ENCODE peak calls at places on chromosomes 5 and 9, in seven cellular contexts. W is mesenchymal stem cell, R is IMR-90, B is neuronal stem cell, K is H9, N is mesendoderm, G is H1. U is an unnamed sample.

GRCh38 chr5:107658528-107658927 is 12.2 kb downstream of the EFNA5 start:
- DNase-seq in R (no peak), N (no peak), G (no peak), K (no peak), W (no peak), B (no peak), U (no peak)

GRCh38 chr5:142420521-142420920 is 95.7 kb upstream of the SPRY4 start:
- DNase-seq in R (peak), N (no peak), K (no peak), W (no peak), G (no peak), B (no peak), U (no peak)

GRCh38 chr9:31347082-31347617 is 1037.3 kb upstream of the ACO1 start:
- DNase-seq in N (no peak), B (no peak), K (no peak), W (peak), R (no peak), G (no peak), U (no peak)

GRCh38 chr5:98433673-98434072 is 339.8 kb upstream of the RGMB start:
- DNase-seq in K (no peak), B (no peak), W (no peak), G (no peak), N (no peak), R (peak), U (peak)

GRCh38 chr5:93072831-93073459 is 508.1 kb downstream of the NR2F1-AS1 start:
- DNase-seq in N (no peak), B (no peak), W (no peak), R (peak), K (no peak), G (no peak), U (no peak)

GRCh38 chr5:130324953-130325671 is 420.8 kb downstream of the CHSY3 start:
- DNase-seq in B (no peak), G (no peak), N (no peak), R (no peak), K (no peak), W (no peak), U (no peak)

GRCh38 chr5:153744751-153745150 is 254.3 kb downstream of the GRIA1 start:
- DNase-seq in K (no peak), W (no peak), B (no peak), G (no peak), N (no peak), R (no peak), U (no peak)

GRCh38 chr5:58255970-58256369 is 203.9 kb downstream of the PLK2 start:
- DNase-seq in G (no peak), K (no peak), R (no peak), N (no peak), B (no peak), W (no peak), U (no peak)

GRCh38 chr5:134873494-134873893 is 677 bp upstream of the TXNDC15 start:
- DNase-seq in G (no peak), N (peak), W (no peak), B (no peak), R (no peak), K (peak), U (peak)

GRCh38 chr9:95131023-95131943 is 186.2 kb downstream of the FANCC start:
- DNase-seq in G (no peak), R (peak), K (peak), N (peak), W (peak), B (peak), U (peak)

GRCh38 chr5:132830436-132831094 is at the start of gene SHROOM1:
- DNase-seq in W (peak), K (peak), G (no peak), R (peak), N (peak), B (no peak), U (peak)

GRCh38 chr5:124773291-124774001 is 27.0 kb upstream of the ZNF608 start:
- DNase-seq in G (no peak), N (no peak), K (no peak), W (no peak), R (no peak), B (peak), U (no peak)

GRCh38 chr9:72933730-72934665 is 18.9 kb downstream of the ALDH1A1 start:
- DNase-seq in N (peak), B (no peak), K (no peak), R (no peak), G (no peak), W (no peak), U (no peak)

GRCh38 chr5:72205431-72206009 is 98.2 kb downstream of the MAP1B start:
- DNase-seq in W (peak), G (no peak), B (no peak), R (peak), N (no peak), K (no peak), U (no peak)

GRCh38 chr9:12922209-12922914 is 147.5 kb downstream of the LURAP1L start:
- DNase-seq in K (no peak), N (no peak), B (no peak), W (no peak), R (no peak), G (no peak), U (no peak)

GRCh38 chr9:129436751-129437625 is 183.9 kb downstream of the C9orf50 start:
- DNase-seq in N (peak), W (peak), R (peak), B (no peak), K (no peak), G (no peak), U (peak)

GRCh38 chr9:93209097-93209496 is 25.2 kb downstream of the WNK2 start:
- DNase-seq in N (no peak), K (no peak), R (no peak), G (no peak), W (no peak), B (no peak), U (no peak)

GRCh38 chr5:68444833-68445232 is 229.3 kb downstream of the PIK3R1 start:
- DNase-seq in R (no peak), W (no peak), B (no peak), K (no peak), N (no peak), G (no peak), U (no peak)

GRCh38 chr5:161042862-161043261 is 190.9 kb upstream of the ATP10B start:
- DNase-seq in G (no peak), K (no peak), B (no peak), W (no peak), N (no peak), R (no peak), U (no peak)

GRCh38 chr9:110844121-110844520 is 175.5 kb downstream of the MUSK start:
- DNase-seq in N (no peak), R (peak), B (no peak), G (no peak), W (no peak), K (no peak), U (no peak)

GRCh38 chr9:2420488-2421056 is 201.0 kb upstream of the VLDLR start:
- DNase-seq in G (no peak), R (no peak), K (no peak), W (no peak), N (peak), B (no peak), U (no peak)

GRCh38 chr9:84261082-84261746 is 79.3 kb downstream of the SLC28A3 start:
- DNase-seq in K (peak), N (peak), G (peak), B (peak), R (peak), W (peak), U (peak)

GRCh38 chr5:121913397-121913796 is 48.4 kb upstream of the SRFBP1 start:
- DNase-seq in B (no peak), G (no peak), W (no peak), N (no peak), K (no peak), R (no peak), U (no peak)

GRCh38 chr5:164013077-164013670 is 507.8 kb downstream of the MAT2B start:
- DNase-seq in W (peak), R (peak), N (peak), B (peak), G (peak), K (peak), U (peak)

GRCh38 chr9:4424038-4424437 is 66.2 kb upstream of the SLC1A1 start:
- DNase-seq in N (no peak), W (no peak), K (no peak), B (no peak), R (no peak), G (no peak), U (no peak)

GRCh38 chr5:32654427-32654826 is 56.7 kb upstream of the NPR3 start:
- DNase-seq in W (no peak), B (no peak), R (no peak), N (no peak), G (no peak), K (no peak), U (no peak)

GRCh38 chr9:37056521-37056920 is 22.5 kb upstream of the PAX5 start:
- DNase-seq in B (no peak), N (no peak), G (no peak), W (no peak), K (no peak), R (no peak), U (no peak)
- H3K4ac ChIP-seq in B (no peak), N (no peak), G (no peak), W (no peak), K (no peak), R (no peak), U (no peak)

DNA sequence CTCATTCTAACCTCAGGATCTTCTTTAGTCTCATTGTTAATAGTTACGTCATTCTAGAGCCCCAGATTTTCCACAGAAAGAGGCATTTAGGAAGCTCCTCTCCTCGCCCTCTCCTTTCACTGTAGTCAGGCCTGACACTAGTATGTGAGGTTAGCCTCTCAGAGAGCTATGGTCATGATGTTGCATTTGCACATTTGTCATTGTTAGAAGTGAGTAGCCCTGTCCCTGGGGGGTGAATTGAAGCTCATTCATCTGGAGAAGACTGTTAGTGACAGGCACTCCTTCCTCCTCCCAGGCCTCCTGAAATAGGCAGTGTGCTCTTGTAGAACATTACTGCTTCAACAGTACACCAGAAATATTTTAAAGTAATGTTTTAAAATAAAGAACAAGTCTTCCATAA is 26.6 kb upstream of the LRRTM2 start:
- DNase-seq in W (peak), N (peak), K (no peak), B (no peak), G (no peak), R (no peak), U (no peak)
- H3K23ac ChIP-seq in W (no peak), N (no peak), K (no peak), B (no peak), G (no peak), R (peak), U (no peak)

GRCh38 chr9:89879711-89880110 is 274.9 kb downstream of the GADD45G start:
- DNase-seq in R (no peak), W (no peak), K (peak), B (no peak), G (no peak), N (no peak), U (peak)
- H2AK5ac ChIP-seq in R (no peak), W (no peak), K (no peak), B (no peak), G (no peak), N (no peak), U (no peak)

GRCh38 chr9:136233868-136234267 is 11.7 kb downstream of the QSOX2 start:
- DNase-seq in W (no peak), R (no peak), N (no peak), K (no peak), G (no peak), B (no peak), U (no peak)
- H3K4ac ChIP-seq in W (no peak), R (no peak), N (no peak), K (no peak), G (no peak), B (no peak), U (no peak)

GRCh38 chr5:116573617-116574431 is 799 bp downstream of the SEMA6A start:
- DNase-seq in G (no peak), K (no peak), W (peak), B (peak), R (no peak), N (peak), U (peak)
- H3K23ac ChIP-seq in G (no peak), K (no peak), W (no peak), B (peak), R (peak), N (peak), U (no peak)

DNA sequence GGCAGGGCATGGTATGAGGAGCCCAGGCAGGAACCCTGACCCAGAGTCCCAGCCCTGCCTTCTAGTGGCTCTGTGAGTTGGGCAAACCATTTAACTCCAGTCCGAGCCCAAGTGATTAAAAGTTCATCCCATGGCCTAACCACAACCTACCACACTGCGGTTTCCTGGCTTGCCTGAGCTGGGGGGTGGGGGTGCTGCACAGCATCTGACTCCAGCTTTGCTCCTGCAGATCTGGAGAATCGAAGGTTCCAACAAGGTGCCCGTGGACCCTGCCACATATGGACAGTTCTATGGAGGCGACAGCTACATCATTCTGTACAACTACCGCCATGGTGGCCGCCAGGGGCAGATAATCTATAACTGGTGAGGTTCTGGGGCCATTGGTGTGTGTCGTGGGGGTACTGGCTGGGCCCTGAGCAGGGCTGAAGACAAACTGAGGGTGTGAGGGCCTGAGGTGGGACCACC is 49.0 kb downstream of the STOM start:
- DNase-seq in K (no peak), R (no peak), B (no peak), G (no peak), N (no peak), W (peak), U (no peak)
- H2AK5ac ChIP-seq in K (no peak), R (peak), B (no peak), G (no peak), N (no peak), W (peak), U (no peak)

GRCh38 chr5:175878021-175878420 is 6.6 kb downstream of the CPLX2 start:
- DNase-seq in W (no peak), R (no peak), N (no peak), K (no peak), G (no peak), B (no peak), U (no peak)
- H3K4ac ChIP-seq in W (no peak), R (no peak), N (no peak), K (no peak), G (no peak), B (no peak), U (no peak)

DNA sequence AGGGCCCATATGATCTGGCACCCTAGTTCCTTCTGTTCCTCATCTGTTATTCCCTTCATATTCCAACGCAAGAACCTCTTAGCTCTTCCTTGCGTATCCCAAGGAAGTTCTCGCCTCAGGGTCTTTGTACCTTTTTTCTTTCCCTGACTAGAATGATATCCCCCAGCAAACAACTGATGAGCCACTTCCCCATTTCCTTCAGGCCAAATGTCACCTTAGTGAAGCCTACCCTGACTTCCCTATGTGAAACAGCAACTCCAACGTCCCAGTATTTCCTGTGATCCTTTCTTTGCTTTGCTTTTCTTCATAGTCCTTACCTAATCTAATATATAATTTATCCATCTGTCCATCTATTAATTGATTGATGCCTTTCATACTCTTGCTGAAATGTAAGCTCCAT is 47.9 kb downstream of the ERCC8 start:
- DNase-seq in B (no peak), W (no peak), G (no peak), N (no peak), R (no peak), K (no peak), U (no peak)
- H3K23ac ChIP-seq in B (no peak), W (no peak), G (no peak), N (no peak), R (no peak), K (no peak), U (no peak)

DNA sequence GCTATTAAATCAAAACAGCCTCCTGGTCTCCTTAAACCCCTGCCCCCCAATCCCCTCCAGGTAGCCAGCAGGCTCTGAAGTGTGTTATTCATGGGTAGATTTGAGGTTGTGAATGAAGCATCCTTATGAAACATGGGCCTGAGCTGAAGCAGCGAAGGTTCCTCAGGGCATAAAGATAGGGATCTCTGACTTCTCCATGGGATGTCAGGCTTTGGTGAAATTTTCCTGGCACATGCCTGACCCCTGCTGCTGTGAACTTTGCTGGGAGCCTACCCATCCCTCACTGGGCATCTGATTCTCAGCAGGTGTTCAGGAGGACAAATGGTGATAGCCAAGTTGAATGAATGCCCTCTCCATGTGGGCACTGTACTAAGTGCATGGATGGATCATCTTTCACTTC is 250.3 kb downstream of the ASTN2 start:
- DNase-seq in N (peak), R (no peak), W (no peak), K (no peak), B (no peak), G (no peak), U (peak)
- H2AK5ac ChIP-seq in N (no peak), R (no peak), W (no peak), K (no peak), B (no peak), G (no peak), U (no peak)

GRCh38 chr5:31551878-31552277 is 19.8 kb downstream of the C5orf22 start:
- DNase-seq in K (no peak), G (no peak), B (no peak), W (no peak), R (no peak), N (no peak), U (no peak)
- H3K4ac ChIP-seq in K (no peak), G (no peak), B (no peak), W (no peak), R (no peak), N (no peak), U (no peak)

U was measured in trophoblast cell.